ENCODE peak calls at places on chromosomes 5 and 9, in five cellular contexts. R is GM12878, Q is aorta, T is germinal center, O is mammary epithelial cell. H is an unnamed sample.

GRCh38 chr5:5018560-5018935 is 121.6 kb upstream of the ADAMTS16 start:
- DNase-seq in O (no peak), R (no peak), T (no peak), Q (peak; percentile 56), H (no peak)

GRCh38 chr9:95999390-95999789 is 123.9 kb downstream of the ERCC6L2 start:
- DNase-seq in T (no peak), Q (no peak), O (no peak), R (no peak), H (no peak)

GRCh38 chr9:35822926-35823325 is 5.6 kb downstream of the FAM221B start:
- DNase-seq in O (no peak), T (no peak), R (no peak), Q (no peak), H (no peak)

GRCh38 chr5:33981408-33982171 is 2.9 kb downstream of the SLC45A2 start:
- DNase-seq in R (no peak), O (no peak), Q (no peak), T (no peak), H (no peak)

GRCh38 chr9:95087659-95088242 is 229.8 kb downstream of the FANCC start:
- DNase-seq in Q (peak; percentile 56), O (peak; percentile 46), T (no peak), R (no peak), H (peak; percentile 20)

GRCh38 chr9:6080154-6080716 is 64.8 kb upstream of the RANBP6 start:
- DNase-seq in O (peak; percentile 99), T (peak; percentile 77), Q (peak; percentile 91), R (peak; percentile 48), H (peak; percentile 82)

GRCh38 chr9:134627417-134628353 is 13.9 kb upstream of the COL5A1 start:
- DNase-seq in Q (peak; percentile 32), R (no peak), O (no peak), T (no peak), H (no peak)

GRCh38 chr9:79408200-79408599 is 163.6 kb upstream of the TLE4 start:
- DNase-seq in O (no peak), R (no peak), T (peak; percentile 5), Q (no peak), H (no peak)

GRCh38 chr9:118586978-118587377 is 782.3 kb downstream of the BRINP1 start:
- DNase-seq in O (no peak), R (no peak), Q (no peak), T (no peak), H (no peak)